ENCODE peak calls at places on chromosomes 16 and 17, in six cellular contexts. One of them, this sample, is unnamed.
A peak's percentile ranks its signal among the peaks of the same experiment; 100 is the strongest.

GRCh38 chr17:7204828-7205461 is 14.7 kb downstream of the DLG4 start:
- DNase-seq in bronchial epithelial cell: peak; percentile 63
- DNase-seq in osteocyte: peak; percentile 90
- DNase-seq in AG08395: peak; percentile 89
- DNase-seq in Daoy: peak; percentile 81
- DNase-seq in WERI-Rb-1: peak; percentile 97
- DNase-seq in this sample: peak; percentile 93

GRCh38 chr17:64149196-64149595 is 19.3 kb upstream of the ERN1 start:
- DNase-seq in bronchial epithelial cell: no peak
- DNase-seq in osteocyte: no peak
- DNase-seq in AG08395: no peak
- DNase-seq in Daoy: no peak
- DNase-seq in WERI-Rb-1: no peak
- DNase-seq in this sample: no peak

GRCh38 chr16:28264656-28265055 is 27.7 kb upstream of the SBK1 start:
- DNase-seq in bronchial epithelial cell: peak; percentile 29
- DNase-seq in osteocyte: no peak
- DNase-seq in AG08395: peak; percentile 29
- DNase-seq in Daoy: peak; percentile 65
- DNase-seq in WERI-Rb-1: peak; percentile 26
- DNase-seq in this sample: no peak

GRCh38 chr16:88533381-88533831 is 36.8 kb upstream of the ZC3H18 start:
- DNase-seq in bronchial epithelial cell: peak; percentile 12
- DNase-seq in osteocyte: no peak
- DNase-seq in AG08395: peak; percentile 28
- DNase-seq in Daoy: peak; percentile 37
- DNase-seq in WERI-Rb-1: no peak
- DNase-seq in this sample: no peak

GRCh38 chr17:40560592-40561293 is 4.5 kb downstream of the CCR7 start:
- DNase-seq in bronchial epithelial cell: no peak
- DNase-seq in osteocyte: peak; percentile 70
- DNase-seq in AG08395: no peak
- DNase-seq in Daoy: peak; percentile 83
- DNase-seq in WERI-Rb-1: no peak
- DNase-seq in this sample: peak; percentile 67

GRCh38 chr16:27088216-27088615 is 21.5 kb downstream of the C16orf82 start:
- DNase-seq in bronchial epithelial cell: no peak
- DNase-seq in osteocyte: no peak
- DNase-seq in AG08395: no peak
- DNase-seq in Daoy: no peak
- DNase-seq in WERI-Rb-1: no peak
- DNase-seq in this sample: no peak

GRCh38 chr17:50893183-50893993 is 27.2 kb upstream of the TOB1 start:
- DNase-seq in bronchial epithelial cell: peak; percentile 22
- DNase-seq in osteocyte: no peak
- DNase-seq in AG08395: peak; percentile 18
- DNase-seq in Daoy: peak; percentile 46
- DNase-seq in WERI-Rb-1: no peak
- DNase-seq in this sample: peak; percentile 79

GRCh38 chr16:30995927-30996323 is 10.9 kb downstream of the HSD3B7 start:
- DNase-seq in bronchial epithelial cell: no peak
- DNase-seq in osteocyte: no peak
- DNase-seq in AG08395: no peak
- DNase-seq in Daoy: no peak
- DNase-seq in WERI-Rb-1: no peak
- DNase-seq in this sample: no peak

GRCh38 chr17:4476512-4477070 is 22.1 kb upstream of the SPNS2 start:
- DNase-seq in bronchial epithelial cell: no peak
- DNase-seq in osteocyte: no peak
- DNase-seq in AG08395: no peak
- DNase-seq in Daoy: no peak
- DNase-seq in WERI-Rb-1: no peak
- DNase-seq in this sample: peak; percentile 60

GRCh38 chr17:77222356-77222755 is 81.6 kb downstream of the SEC14L1 start:
- DNase-seq in bronchial epithelial cell: no peak
- DNase-seq in osteocyte: no peak
- DNase-seq in AG08395: peak; percentile 25
- DNase-seq in Daoy: no peak
- DNase-seq in WERI-Rb-1: no peak
- DNase-seq in this sample: no peak

GRCh38 chr16:88469615-88470395 is 16.7 kb downstream of the ZFPM1 start:
- DNase-seq in bronchial epithelial cell: no peak
- DNase-seq in osteocyte: no peak
- DNase-seq in AG08395: no peak
- DNase-seq in Daoy: no peak
- DNase-seq in WERI-Rb-1: no peak
- DNase-seq in this sample: no peak

GRCh38 chr17:44360144-44360533 is 3.5 kb downstream of the FAM171A2 start:
- DNase-seq in bronchial epithelial cell: no peak
- DNase-seq in osteocyte: no peak
- DNase-seq in AG08395: no peak
- DNase-seq in Daoy: no peak
- DNase-seq in WERI-Rb-1: no peak
- DNase-seq in this sample: no peak

GRCh38 chr17:72267601-72268000 is 146.8 kb downstream of the SOX9 start:
- DNase-seq in bronchial epithelial cell: no peak
- DNase-seq in osteocyte: no peak
- DNase-seq in AG08395: no peak
- DNase-seq in Daoy: no peak
- DNase-seq in WERI-Rb-1: no peak
- DNase-seq in this sample: no peak

GRCh38 chr17:50686494-50687199 is 21.1 kb downstream of the ANKRD40 start:
- DNase-seq in bronchial epithelial cell: peak; percentile 33
- DNase-seq in osteocyte: no peak
- DNase-seq in AG08395: peak; percentile 92
- DNase-seq in Daoy: peak; percentile 79
- DNase-seq in WERI-Rb-1: no peak
- DNase-seq in this sample: no peak